ENCODE peak calls at places on chromosome 3, in four cellular contexts. J, L, A and G are unnamed samples.

GRCh38 chr3:195282982-195283381 is 12.0 kb upstream of the XXYLT1 start:
- DNase-seq in J (no peak), L (no peak), A (no peak), G (no peak)

GRCh38 chr3:194281306-194281705 is 69.8 kb downstream of the CPN2 start:
- DNase-seq in J (no peak), L (peak; percentile 10), A (no peak), G (peak; percentile 0)

GRCh38 chr3:190486201-190486865 is 27.6 kb upstream of the IL1RAP start:
- DNase-seq in J (peak; percentile 69), L (no peak), A (no peak), G (no peak)

GRCh38 chr3:197083486-197083885 is 53.9 kb upstream of the MELTF start:
- DNase-seq in J (peak; percentile 90), L (peak; percentile 18), A (peak; percentile 6), G (no peak)

GRCh38 chr3:135706758-135707375 is 258.7 kb upstream of the PPP2R3A start:
- DNase-seq in J (peak; percentile 3), L (no peak), A (no peak), G (peak; percentile 27)

GRCh38 chr3:40780801-40781406 is 256.1 kb downstream of the ZNF621 start:
- DNase-seq in J (peak; percentile 61), L (peak; percentile 59), A (no peak), G (peak; percentile 39)

GRCh38 chr3:193176690-193177089 is 64.3 kb upstream of the PLAAT1 start:
- DNase-seq in J (no peak), L (no peak), A (no peak), G (no peak)

GRCh38 chr3:139686206-139686605 is 8.4 kb upstream of the NMNAT3 start:
- DNase-seq in J (no peak), L (no peak), A (no peak), G (no peak)

GRCh38 chr3:189239616-189240015 is 67.8 kb downstream of the TPRG1 start:
- DNase-seq in J (no peak), L (no peak), A (no peak), G (no peak)

GRCh38 chr3:168060317-168060716 is 35.4 kb downstream of the GOLIM4 start:
- DNase-seq in J (no peak), L (no peak), A (no peak), G (no peak)

GRCh38 chr3:145760036-145760435 is 400.9 kb downstream of the PLOD2 start:
- DNase-seq in J (no peak), L (no peak), A (no peak), G (no peak)

GRCh38 chr3:52233108-52233591 is 5.8 kb downstream of the TWF2 start:
- DNase-seq in J (no peak), L (no peak), A (no peak), G (no peak)

GRCh38 chr3:83224101-83224868 is 1462.8 kb upstream of the GBE1 start:
- DNase-seq in J (peak; percentile 85), L (no peak), A (no peak), G (no peak)

GRCh38 chr3:101466465-101467309 is 46.3 kb downstream of the SENP7 start:
- DNase-seq in J (no peak), L (no peak), A (peak; percentile 21), G (no peak)

GRCh38 chr3:197809356-197810020 is 18.4 kb downstream of the LRCH3 start:
- DNase-seq in J (peak; percentile 84), L (no peak), A (no peak), G (no peak)

GRCh38 chr3:18047052-18047451 is 304.6 kb upstream of the TBC1D5 start:
- DNase-seq in J (no peak), L (no peak), A (no peak), G (no peak)

GRCh38 chr3:197800379-197800778 is 9.3 kb downstream of the LRCH3 start:
- DNase-seq in J (peak; percentile 50), L (no peak), A (no peak), G (no peak)

GRCh38 chr3:134315286-134316106 is 58.8 kb downstream of the AMOTL2 start:
- DNase-seq in J (peak; percentile 93), L (peak; percentile 83), A (no peak), G (peak; percentile 71)

GRCh38 chr3:146550743-146551510 is 6.5 kb upstream of the PLSCR1 start:
- DNase-seq in J (peak; percentile 90), L (no peak), A (peak; percentile 21), G (no peak)

GRCh38 chr3:196537319-196537984 is 22.3 kb upstream of the SMCO1 start:
- DNase-seq in J (no peak), L (peak; percentile 27), A (no peak), G (peak; percentile 37)

GRCh38 chr3:160707187-160707789 is 30.3 kb downstream of the ARL14 start:
- DNase-seq in J (peak; percentile 45), L (no peak), A (peak; percentile 60), G (peak; percentile 26)

GRCh38 chr3:187909871-187910270 is 164.6 kb upstream of the BCL6 start:
- DNase-seq in J (peak; percentile 59), L (no peak), A (no peak), G (no peak)

GRCh38 chr3:140103986-140104645 is 169.1 kb downstream of the CLSTN2 start:
- DNase-seq in J (no peak), L (no peak), A (no peak), G (no peak)

GRCh38 chr3:142983318-142983717 is 18.1 kb upstream of the U2SURP start:
- DNase-seq in J (no peak), L (no peak), A (no peak), G (no peak)

GRCh38 chr3:33146791-33147445 is 33.1 kb downstream of the CRTAP start:
- DNase-seq in J (peak; percentile 70), L (no peak), A (no peak), G (no peak)

GRCh38 chr3:194269610-194270145 is 81.5 kb downstream of the CPN2 start:
- DNase-seq in J (peak; percentile 85), L (peak; percentile 89), A (no peak), G (peak; percentile 91)

GRCh38 chr3:14410501-14411165 is 8.2 kb downstream of the SLC6A6 start:
- DNase-seq in J (peak; percentile 85), L (no peak), A (peak; percentile 98), G (no peak)

GRCh38 chr3:150830094-150830681 is 67.2 kb upstream of the SIAH2 start:
- DNase-seq in J (no peak), L (no peak), A (peak; percentile 32), G (no peak)

GRCh38 chr3:48038971-48039481 is 22.8 kb upstream of the MAP4 start:
- DNase-seq in J (no peak), L (no peak), A (no peak), G (no peak)

GRCh38 chr3:12629560-12629959 is 34.4 kb downstream of the RAF1 start:
- DNase-seq in J (peak; percentile 40), L (no peak), A (no peak), G (no peak)

GRCh38 chr3:143445118-143445517 is 325.5 kb downstream of the CHST2 start:
- DNase-seq in J (peak; percentile 53), L (no peak), A (no peak), G (no peak)

GRCh38 chr3:27721717-27722564 is at the start of gene EOMES:
- DNase-seq in J (peak; percentile 42), L (no peak), A (peak; percentile 89), G (peak; percentile 38)

GRCh38 chr3:10505791-10506585 is 602 bp upstream of the ATP2B2 start:
- DNase-seq in J (no peak), L (no peak), A (no peak), G (no peak)
- H3K27ac ChIP-seq in J (no peak overlapping the region), L (no peak overlapping the region), A (no peak overlapping the region), G (no peak overlapping the region)

DNA sequence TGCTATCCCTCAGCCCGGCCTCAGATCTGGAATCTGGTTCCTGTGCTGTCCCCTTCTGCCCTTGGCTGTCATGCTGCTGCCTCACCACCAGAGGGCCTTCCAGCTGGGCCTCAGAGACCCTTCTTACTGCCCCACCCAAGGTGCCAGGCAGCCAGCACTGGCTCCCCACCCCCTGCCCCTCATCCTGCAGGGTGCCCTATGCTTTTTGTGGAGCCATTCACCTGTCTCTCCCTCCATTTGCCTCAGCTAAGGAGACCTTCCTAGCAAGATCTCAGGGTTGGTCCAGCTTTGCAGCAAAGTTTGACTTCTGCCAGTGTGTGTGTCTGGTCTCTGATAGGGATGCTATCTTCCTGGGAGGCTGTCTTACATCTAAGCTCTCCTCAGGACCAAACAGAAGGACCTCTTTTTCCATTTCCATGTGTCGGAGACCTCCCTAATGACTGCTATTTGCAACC is 1.9 kb upstream of the VWA5B2 start:
- DNase-seq in J (no peak), L (no peak), A (peak; percentile 34), G (no peak)
- TF ChIP-seq CTCF in J (peak; percentile 74), L (peak; percentile 22), A (peak; percentile 55), G (peak; percentile 68)

GRCh38 chr3:152030320-152030719 is 156.9 kb downstream of the SUCNR1 start:
- DNase-seq in J (no peak), L (no peak), A (no peak), G (no peak)

GRCh38 chr3:152031321-152031720 is 157.9 kb downstream of the SUCNR1 start:
- DNase-seq in J (no peak), L (no peak), A (no peak), G (no peak)

GRCh38 chr3:152021951-152022461 is 148.6 kb downstream of the SUCNR1 start:
- DNase-seq in J (peak; percentile 70), L (no peak), A (peak; percentile 58), G (peak; percentile 41)

DNA sequence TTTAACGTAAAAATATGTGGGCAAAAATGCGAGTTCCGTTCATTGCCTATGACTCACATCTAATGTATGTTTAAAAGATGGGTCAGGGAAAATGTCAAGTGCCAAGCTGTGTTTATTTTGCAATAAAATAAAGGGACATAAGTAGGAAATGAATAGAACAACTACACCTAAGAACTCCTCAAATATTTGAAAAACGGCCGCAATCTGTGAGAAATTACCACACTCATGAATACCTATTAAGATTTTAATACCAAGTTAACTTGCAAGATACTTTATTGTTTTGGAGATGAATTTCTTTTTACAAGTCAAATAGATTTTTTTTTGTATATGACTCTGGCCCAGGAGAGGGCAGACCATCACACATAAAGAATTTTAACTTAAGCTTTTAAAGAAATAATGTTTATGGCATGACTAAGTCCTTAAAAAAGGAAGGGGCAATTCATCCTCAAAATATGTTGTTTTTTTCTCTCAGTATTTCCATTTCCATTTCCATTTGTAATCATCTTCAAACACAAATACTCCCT is 152.7 kb downstream of the SUCNR1 start:
- DNase-seq in J (peak; percentile 85), L (no peak), A (peak; percentile 87), G (no peak)
- H3K4me3 ChIP-seq in J (no peak overlapping the region), L (no peak overlapping the region), A (no peak overlapping the region), G (no peak overlapping the region)

DNA sequence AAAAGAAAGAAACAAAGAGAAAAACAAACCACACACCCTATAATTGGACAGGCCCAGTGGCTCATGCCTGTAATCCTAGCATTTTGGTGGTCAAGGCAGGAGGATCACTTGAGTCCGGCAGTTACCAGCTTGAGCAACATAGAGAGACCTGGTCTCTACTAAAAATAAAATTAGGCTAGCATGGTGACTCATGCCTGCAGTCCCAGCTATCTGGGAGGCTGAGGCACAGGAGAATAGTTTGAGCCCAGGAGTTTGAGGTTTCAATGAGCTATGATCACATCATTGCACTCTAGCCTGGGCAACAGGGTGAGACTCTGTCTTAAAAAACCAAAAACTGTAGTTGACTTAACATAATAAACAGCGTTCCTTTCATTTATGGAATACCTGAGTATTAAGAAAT is 72.3 kb upstream of the ST3GAL6 start:
- DNase-seq in J (peak; percentile 54), L (no peak), A (no peak), G (no peak)
- H3K27ac ChIP-seq in J (no peak overlapping the region), L (no peak overlapping the region), A (no peak overlapping the region), G (no peak overlapping the region)

GRCh38 chr3:122774564-122774963 is 19.1 kb downstream of the HSPBAP1 start:
- DNase-seq in J (peak; percentile 68), L (no peak), A (peak; percentile 24), G (no peak)
- TF ChIP-seq CTCF in J (no peak), L (no peak), A (no peak), G (no peak)

GRCh38 chr3:131361464-131362421 is 19.8 kb upstream of the NUDT16 start:
- DNase-seq in J (peak; percentile 58), L (peak; percentile 69), A (peak; percentile 81), G (peak; percentile 96)
- H3K4me3 ChIP-seq in J (peak overlapping the region; percentile 48), L (peak overlapping the region; percentile 38), A (peak overlapping the region; percentile 41), G (peak overlapping the region; percentile 53)